ENCODE peak calls at places on chromosomes 12 and 14, in four cellular contexts. L is GM10248; A is effector memory CD8-positive, alpha-beta T cell; Y is head of caudate nucleus. V is an unnamed sample.
A peak's percentile ranks its signal among the peaks of the same experiment; 100 is the strongest.

GRCh38 chr14:70816525-70816924 is 7.2 kb upstream of the MAP3K9 start:
- DNase-seq in L (no peak), A (no peak), Y (no peak), V (no peak)

GRCh38 chr14:26820101-26820500 is 222.3 kb upstream of the NOVA1 start:
- DNase-seq in L (no peak), A (no peak), Y (no peak), V (no peak)

GRCh38 chr12:116121453-116121871 is 156.0 kb downstream of the MED13L start:
- DNase-seq in L (no peak), A (no peak), Y (no peak), V (no peak)

GRCh38 chr12:54628186-54628846 is 6.4 kb downstream of the LACRT start:
- DNase-seq in L (no peak), A (no peak), Y (no peak), V (no peak)

GRCh38 chr12:122895757-122896636 is at the start of gene VPS37B:
- DNase-seq in L (peak; percentile 92), A (peak; percentile 92), Y (peak; percentile 71), V (peak; percentile 72)

GRCh38 chr14:65336191-65336591 is 76.3 kb upstream of the FUT8 start:
- DNase-seq in L (no peak), A (no peak), Y (no peak), V (no peak)

GRCh38 chr12:90245396-90245795 is 536.8 kb upstream of the ATP2B1 start:
- DNase-seq in L (no peak), A (no peak), Y (no peak), V (peak; percentile 34)

GRCh38 chr14:73521229-73521628 is 15.7 kb upstream of the ACOT1 start:
- DNase-seq in L (no peak), A (no peak), Y (no peak), V (no peak)

GRCh38 chr14:49559979-49560768 is 26.0 kb downstream of the RPS29 start:
- DNase-seq in L (no peak), A (no peak), Y (no peak), V (no peak)

GRCh38 chr12:106945261-106945851 is 10.4 kb upstream of the TMEM263 start:
- DNase-seq in L (no peak), A (no peak), Y (no peak), V (no peak)

GRCh38 chr12:94941440-94941862 is 62.0 kb downstream of the NDUFA12 start:
- DNase-seq in L (no peak), A (peak; percentile 63), Y (no peak), V (no peak)

GRCh38 chr14:102316746-102317563 is 2.6 kb upstream of the ZNF839 start:
- DNase-seq in L (peak; percentile 93), A (peak; percentile 92), Y (peak; percentile 97), V (peak; percentile 94)

GRCh38 chr14:61323970-61324369 is 2.6 kb downstream of the PRKCH start:
- DNase-seq in L (no peak), A (no peak), Y (no peak), V (no peak)

GRCh38 chr14:31097081-31097480 is 70.9 kb upstream of the STRN3 start:
- DNase-seq in L (no peak), A (no peak), Y (no peak), V (no peak)